ENCODE peak calls at places on chromosome 2, in four cellular contexts. N, P, W and X are unnamed samples.

GRCh38 chr2:197453914-197454398 is 604 bp downstream of the COQ10B start:
- DNase-seq in N (peak; percentile 11), P (peak; percentile 38), W (peak; percentile 92), X (peak; percentile 25)

GRCh38 chr2:30957591-30957990 is 150.3 kb upstream of the CAPN13 start:
- DNase-seq in N (no peak), P (no peak), W (no peak), X (no peak)

GRCh38 chr2:7061921-7062320 is 144.7 kb downstream of the RNF144A start:
- DNase-seq in P (no peak), N (no peak), W (no peak), X (no peak)

GRCh38 chr2:67879586-67880290 is 183.1 kb downstream of the C1D start:
- DNase-seq in N (no peak), P (no peak), W (no peak), X (no peak)

GRCh38 chr2:55957142-55957541 is 33.6 kb upstream of the EFEMP1 start:
- DNase-seq in W (no peak), N (no peak), P (no peak), X (no peak)

GRCh38 chr2:206800501-206801416 is 35.4 kb downstream of the FASTKD2 start:
- DNase-seq in N (peak; percentile 29), P (no peak), W (peak; percentile 65), X (no peak)

GRCh38 chr2:117958186-117958585 is 55.7 kb downstream of the CCDC93 start:
- DNase-seq in W (no peak), P (no peak), N (no peak), X (no peak)

GRCh38 chr2:190511104-190511503 is 23.4 kb downstream of the NEMP2 start:
- DNase-seq in N (no peak), P (no peak), W (peak; percentile 54), X (no peak)

GRCh38 chr2:109322111-109322510 is 193.1 kb downstream of the SH3RF3 start:
- DNase-seq in W (no peak), N (no peak), P (no peak), X (no peak)

GRCh38 chr2:9950521-9951271 is 797 bp upstream of the GRHL1 start:
- DNase-seq in N (peak; percentile 70), W (no peak), P (no peak), X (no peak)

GRCh38 chr2:163551974-163552373 is 183.8 kb downstream of the FIGN start:
- DNase-seq in N (no peak), P (no peak), W (no peak), X (no peak)

GRCh38 chr2:157312866-157313486 is 12.6 kb downstream of the ERMN start:
- DNase-seq in W (no peak), P (no peak), N (no peak), X (no peak)

GRCh38 chr2:233699424-233700027 is 6.8 kb downstream of the UGT1A6 start:
- DNase-seq in P (no peak), W (no peak), N (no peak), X (no peak)

GRCh38 chr2:27185331-27186026 is 26.4 kb upstream of the ATRAID start:
- DNase-seq in W (peak; percentile 86), N (no peak), P (no peak), X (no peak)

DNA sequence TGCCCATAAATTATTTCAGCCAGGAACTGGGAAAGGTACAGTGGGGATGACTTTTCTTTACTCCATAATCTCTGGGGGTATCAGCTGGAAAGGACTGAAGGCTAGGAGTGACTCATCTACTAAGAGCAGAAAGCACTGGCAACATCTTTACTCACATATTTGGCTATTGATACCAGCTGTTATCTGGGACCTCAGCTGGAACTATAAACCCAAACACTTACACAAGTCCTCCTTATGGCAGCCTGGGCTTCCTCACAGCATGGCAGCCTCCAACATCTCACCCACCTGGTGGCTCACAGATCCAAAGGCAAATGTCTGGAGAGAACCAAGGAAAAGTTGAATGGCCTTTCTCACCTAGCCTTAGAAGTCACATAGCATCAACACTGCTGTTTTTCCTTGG is 379.0 kb upstream of the RND3 start:
- DNase-seq in N (peak; percentile 20), W (no peak), P (no peak), X (no peak)
- TF ChIP-seq HDAC6 in N (no peak), W (no peak), P (no peak), X (no peak)

DNA sequence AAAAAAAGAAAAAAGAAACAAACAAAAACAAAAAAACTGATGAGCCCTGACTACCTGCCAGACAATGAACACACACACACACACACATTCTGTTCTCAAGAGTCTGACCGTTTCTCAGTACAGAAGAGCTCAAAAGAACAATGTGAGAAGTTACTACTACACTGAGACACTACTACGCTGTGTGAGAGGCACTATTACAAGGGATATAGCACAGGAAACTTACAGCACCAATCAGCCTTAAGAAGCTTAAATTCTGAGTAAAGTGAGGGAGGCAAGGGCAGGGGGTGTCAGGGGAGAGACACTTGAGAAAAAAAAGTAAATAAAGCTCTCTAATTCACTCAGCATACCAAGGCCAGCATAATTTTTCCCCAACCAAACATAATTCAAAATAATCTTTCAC is 32.5 kb downstream of the WDR33 start:
- DNase-seq in W (no peak), N (no peak), P (no peak), X (no peak)
- TF ChIP-seq HDAC6 in W (no peak), N (no peak), P (no peak), X (no peak)

GRCh38 chr2:171529914-171530313 is 7.6 kb downstream of the CYBRD1 start:
- DNase-seq in W (no peak), P (no peak), N (peak; percentile 67), X (no peak)
- TF ChIP-seq HDAC6 in W (no peak), P (no peak), N (no peak), X (no peak)

GRCh38 chr2:88090446-88091283 is 23.0 kb downstream of the SMYD1 start:
- DNase-seq in N (no peak), P (no peak), W (no peak), X (no peak)
- TF ChIP-seq HDAC6 in N (no peak), P (no peak), W (no peak), X (no peak)

DNA sequence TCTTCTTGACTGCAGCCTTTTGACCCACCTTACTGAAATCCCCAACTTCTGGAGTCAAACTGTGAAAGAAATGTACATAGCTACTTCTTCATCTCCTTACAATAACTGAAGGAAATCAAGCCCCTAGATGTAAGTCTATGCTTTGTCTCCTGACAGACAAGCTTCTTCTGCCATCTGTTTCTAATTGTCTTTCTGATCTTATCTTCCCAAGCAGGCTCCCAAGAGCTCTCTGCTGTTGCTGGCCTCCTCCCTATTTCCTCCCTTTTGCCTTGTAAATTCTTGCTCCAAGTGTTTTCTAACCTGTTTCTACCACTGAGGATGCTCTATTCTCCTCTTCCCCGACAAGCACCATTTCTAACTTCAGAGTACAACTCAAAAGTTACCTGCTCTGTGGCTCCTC is 77.4 kb upstream of the OSR1 start:
- DNase-seq in W (no peak), P (no peak), N (no peak), X (no peak)
- TF ChIP-seq HDAC6 in W (no peak), P (no peak), N (no peak), X (no peak)

GRCh38 chr2:133271105-133271504 is 297.2 kb downstream of the NCKAP5 start:
- DNase-seq in W (no peak), P (no peak), N (no peak), X (no peak)
- TF ChIP-seq HDAC6 in W (no peak), P (no peak), N (no peak), X (no peak)

GRCh38 chr2:23531280-23531679 is 146.3 kb downstream of the KLHL29 start:
- DNase-seq in N (no peak), P (no peak), W (no peak), X (no peak)

GRCh38 chr2:23531881-23532280 is 146.9 kb downstream of the KLHL29 start:
- DNase-seq in N (no peak), P (no peak), W (no peak), X (no peak)

GRCh38 chr2:23530909-23531276 is 145.9 kb downstream of the KLHL29 start:
- DNase-seq in P (no peak), N (no peak), W (peak; percentile 14), X (no peak)

GRCh38 chr2:23533014-23533730 is 148.2 kb downstream of the KLHL29 start:
- DNase-seq in N (no peak), W (no peak), P (no peak), X (no peak)

DNA sequence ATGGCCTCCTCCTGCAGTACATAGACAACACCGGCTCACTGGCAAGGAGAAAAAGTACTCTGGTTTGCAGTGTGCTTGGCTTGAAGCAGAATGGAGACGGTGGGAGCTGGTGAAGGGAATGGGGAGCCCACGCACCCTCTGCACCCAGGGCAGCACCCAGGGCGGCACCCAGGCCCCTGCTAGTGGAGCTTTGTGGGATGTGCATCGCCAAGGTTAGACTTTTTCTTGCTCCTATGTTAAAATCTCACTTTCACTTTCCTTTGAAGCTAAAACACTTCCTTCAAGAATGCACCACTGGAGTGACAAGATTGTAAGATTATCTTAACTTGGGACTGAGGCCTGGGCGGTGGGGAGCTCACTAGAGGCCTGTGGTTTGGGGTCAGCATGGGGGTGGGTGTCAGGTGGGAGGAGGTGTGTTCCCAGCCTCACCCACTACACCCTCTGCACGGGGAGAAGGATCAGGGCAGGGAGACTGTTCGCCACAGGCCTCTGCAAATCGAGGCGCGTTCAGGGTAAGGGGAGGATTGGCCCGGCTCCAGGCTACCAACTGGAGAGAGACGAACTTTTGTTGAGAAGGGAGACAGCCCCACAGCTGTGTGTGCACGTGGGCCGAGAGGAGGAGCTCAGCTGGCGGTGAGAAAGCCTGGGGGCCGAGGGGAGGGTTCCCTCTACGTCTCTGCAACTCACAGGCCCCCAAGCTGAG is 147.5 kb downstream of the KLHL29 start:
- DNase-seq in N (no peak), W (no peak), P (peak; percentile 4), X (no peak)
- TF ChIP-seq HDAC6 in N (no peak), W (no peak), P (no peak), X (no peak)

GRCh38 chr2:220269421-220269820 is 642.0 kb downstream of the SLC4A3 start:
- DNase-seq in P (no peak), W (no peak), N (no peak), X (no peak)
- TF ChIP-seq HDAC6 in P (no peak), W (no peak), N (no peak), X (no peak)

GRCh38 chr2:181072486-181072885 is 92.1 kb downstream of the UBE2E3 start:
- DNase-seq in P (no peak), W (no peak), N (no peak), X (no peak)
- TF ChIP-seq HDAC6 in P (no peak), W (no peak), N (no peak), X (no peak)